ENCODE peak calls at places on chromosomes 12 and 14, in five cellular contexts. Z, W, I, E and J are unnamed samples.

GRCh38 chr14:50935126-50936090 is 8.9 kb downstream of the PYGL start:
- DNase-seq in I (no peak), E (no peak), W (no peak), Z (no peak), J (no peak)

GRCh38 chr12:117033382-117034045 is 65.7 kb downstream of the TESC start:
- DNase-seq in I (no peak), W (no peak), E (no peak), Z (peak), J (no peak)

GRCh38 chr12:122646568-122647220 is 56.5 kb downstream of the HCAR2 start:
- DNase-seq in Z (no peak), E (no peak), W (peak), I (peak), J (peak)

GRCh38 chr14:77498120-77498979 is at the start of gene ISM2:
- DNase-seq in I (peak), Z (peak), E (peak), W (peak), J (peak)

GRCh38 chr14:36975834-36976233 is 196.6 kb downstream of the SLC25A21 start:
- DNase-seq in Z (no peak), W (no peak), I (peak), E (no peak), J (no peak)

GRCh38 chr12:53999596-54000104 is 311 bp upstream of the HOXC9 start:
- DNase-seq in I (peak), Z (no peak), E (no peak), W (peak), J (no peak)

GRCh38 chr14:51869426-51870113 is 9.2 kb downstream of the GNG2 start:
- DNase-seq in E (no peak), Z (no peak), I (peak), W (no peak), J (peak)

GRCh38 chr12:55728185-55728931 is 451 bp downstream of the CD63 start:
- DNase-seq in Z (peak), I (peak), E (peak), W (peak), J (no peak)

GRCh38 chr12:132282950-132283771 is 46.2 kb downstream of the GALNT9 start:
- DNase-seq in E (no peak), Z (peak), W (no peak), I (no peak), J (no peak)

GRCh38 chr14:22798528-22798927 is 16.7 kb downstream of the SLC7A7 start:
- DNase-seq in E (no peak), I (no peak), Z (no peak), W (no peak), J (no peak)

GRCh38 chr12:27552886-27553560 is 29.0 kb downstream of the PPFIBP1 start:
- DNase-seq in Z (no peak), E (no peak), I (peak), W (no peak), J (no peak)

GRCh38 chr12:38124247-38125012 is 192.1 kb upstream of the ALG10B start:
- DNase-seq in E (no peak), I (no peak), W (no peak), Z (no peak), J (no peak)

GRCh38 chr12:112097641-112098040 is 10.9 kb downstream of the NAA25 start:
- DNase-seq in W (no peak), E (no peak), Z (no peak), I (no peak), J (no peak)

GRCh38 chr12:22700126-22700525 is 75.2 kb downstream of the ETNK1 start:
- DNase-seq in W (no peak), E (no peak), Z (no peak), I (peak), J (no peak)

GRCh38 chr12:20142295-20142694 is 226.0 kb upstream of the PDE3A start:
- DNase-seq in Z (no peak), W (no peak), E (no peak), I (no peak), J (no peak)

GRCh38 chr12:124240493-124240892 is 54.4 kb upstream of the RFLNA start:
- DNase-seq in E (no peak), I (peak), Z (no peak), W (no peak), J (no peak)

GRCh38 chr12:19236656-19237055 is 107.1 kb downstream of the PLEKHA5 start:
- DNase-seq in E (no peak), Z (no peak), I (peak), W (peak), J (no peak)

GRCh38 chr12:43637116-43637515 is 85.1 kb upstream of the ADAMTS20 start:
- DNase-seq in Z (no peak), I (no peak), E (no peak), W (no peak), J (no peak)

GRCh38 chr12:111488271-111488670 is 82.5 kb downstream of the SH2B3 start:
- DNase-seq in E (no peak), I (no peak), W (no peak), Z (peak), J (no peak)

GRCh38 chr12:112539221-112539620 is 120.5 kb downstream of the PTPN11 start:
- DNase-seq in I (peak), E (no peak), W (no peak), Z (no peak), J (no peak)

GRCh38 chr12:95195122-95195521 is 22.1 kb downstream of the FGD6 start:
- DNase-seq in W (no peak), E (no peak), I (no peak), Z (no peak), J (no peak)

GRCh38 chr12:68189766-68190700 is 30.5 kb upstream of the IFNG start:
- DNase-seq in W (peak), E (no peak), I (peak), Z (no peak), J (no peak)

GRCh38 chr12:106247731-106248176 is at the start of gene CKAP4:
- DNase-seq in W (peak), E (peak), I (peak), Z (peak), J (peak)

GRCh38 chr14:25250516-25250915 is 200.6 kb upstream of the STXBP6 start:
- DNase-seq in W (no peak), E (no peak), I (no peak), Z (no peak), J (no peak)

GRCh38 chr12:14327717-14328116 is 37.8 kb upstream of the ATF7IP start:
- DNase-seq in Z (no peak), E (no peak), I (peak), W (peak), J (no peak)

GRCh38 chr12:52246720-52247621 is 13.9 kb downstream of the KRT7 start:
- DNase-seq in W (no peak), E (no peak), I (peak), Z (no peak), J (no peak)

GRCh38 chr14:91310620-91311283 is 66.2 kb upstream of the GPR68 start:
- DNase-seq in Z (no peak), E (no peak), I (no peak), W (no peak), J (no peak)

GRCh38 chr12:108729612-108730336 is 1.5 kb downstream of the CORO1C start:
- DNase-seq in E (no peak), I (peak), W (peak), Z (no peak), J (no peak)

GRCh38 chr14:92456215-92457017 is 57.2 kb upstream of the RIN3 start:
- DNase-seq in I (peak), E (no peak), W (peak), Z (peak), J (no peak)

GRCh38 chr12:32155041-32155440 is 48.4 kb downstream of the BICD1 start:
- DNase-seq in W (no peak), E (no peak), Z (no peak), I (no peak), J (no peak)

GRCh38 chr12:49489720-49490119 is 49.1 kb upstream of the KCNH3 start:
- DNase-seq in Z (no peak), E (no peak), W (no peak), I (peak), J (no peak)

GRCh38 chr12:110853856-110854255 is 7.1 kb downstream of the CCDC63 start:
- DNase-seq in W (peak), Z (no peak), I (no peak), E (no peak), J (no peak)

GRCh38 chr12:78002878-78003277 is 172.2 kb downstream of the NAV3 start:
- DNase-seq in W (peak), I (no peak), Z (no peak), E (no peak), J (no peak)

GRCh38 chr14:54000341-54000811 is 43.8 kb upstream of the BMP4 start:
- DNase-seq in E (no peak), I (peak), Z (no peak), W (no peak), J (no peak)